ENCODE peak calls at places on chromosomes 13 and 19, in four cellular contexts. X is fibroblast of mammary gland, Y is AG04449, G is heart right ventricle. J is an unnamed sample.

GRCh38 chr13:19117913-19118739 is 63.5 kb downstream of the TUBA3C start:
- DNase-seq in X (no peak), Y (no peak), G (no peak), J (peak)

GRCh38 chr19:34226036-34226435 is 28.3 kb upstream of the GARRE1 start:
- DNase-seq in X (no peak), Y (no peak), G (no peak), J (no peak)

GRCh38 chr13:46797468-46798237 is 692 bp upstream of the ESD start:
- DNase-seq in X (peak), Y (no peak), G (no peak), J (no peak)

GRCh38 chr19:4415352-4415751 is 12.9 kb downstream of the CHAF1A start:
- DNase-seq in X (no peak), Y (no peak), G (no peak), J (no peak)

GRCh38 chr13:34638897-34639296 is 303.2 kb upstream of the NBEA start:
- DNase-seq in X (no peak), Y (no peak), G (no peak), J (no peak)

GRCh38 chr13:45728759-45729158 is 26.6 kb downstream of the CBY2 start:
- DNase-seq in X (no peak), Y (no peak), G (no peak), J (no peak)

GRCh38 chr19:8880864-8881488 is 48.8 kb downstream of the MBD3L1 start:
- DNase-seq in X (no peak), Y (no peak), G (no peak), J (no peak)

GRCh38 chr19:29478578-29479565 is 46.9 kb upstream of the VSTM2B start:
- DNase-seq in X (no peak), Y (no peak), G (no peak), J (peak)

GRCh38 chr13:75402787-75403186 is 79.2 kb downstream of the TBC1D4 start:
- DNase-seq in X (no peak), Y (no peak), G (peak), J (no peak)

GRCh38 chr13:94435604-94436226 is 43.8 kb downstream of the DCT start:
- DNase-seq in X (peak), Y (no peak), G (no peak), J (no peak)

GRCh38 chr19:6610934-6611370 is 20.0 kb upstream of the CD70 start:
- DNase-seq in X (peak), Y (peak), G (no peak), J (no peak)

GRCh38 chr19:58473775-58474174 is 2.4 kb upstream of the ZNF446 start:
- DNase-seq in X (no peak), Y (no peak), G (no peak), J (no peak)

GRCh38 chr13:110298566-110299321 is 8.2 kb downstream of the COL4A1 start:
- DNase-seq in X (no peak), Y (no peak), G (peak), J (peak)

GRCh38 chr13:112208656-112209055 is 141.7 kb downstream of the SOX1 start:
- DNase-seq in X (no peak), Y (no peak), G (no peak), J (peak)

GRCh38 chr13:32206097-32206740 is 108.9 kb downstream of the ZAR1L start:
- DNase-seq in X (no peak), Y (no peak), G (no peak), J (no peak)

GRCh38 chr13:30463820-30464495 is 1.8 kb downstream of the HMGB1 start:
- DNase-seq in X (peak), Y (no peak), G (peak), J (peak)

GRCh38 chr13:99062593-99062992 is 84.7 kb upstream of the DOCK9 start:
- DNase-seq in X (no peak), Y (no peak), G (peak), J (no peak)

GRCh38 chr19:7179917-7180306 is 110.4 kb downstream of the ZNF557 start:
- DNase-seq in X (no peak), Y (no peak), G (no peak), J (no peak)

GRCh38 chr13:42992585-42993122 is 613 bp upstream of the EPSTI1 start:
- DNase-seq in X (no peak), Y (no peak), G (no peak), J (no peak)

GRCh38 chr13:40345149-40345514 is 321.3 kb downstream of the FOXO1 start:
- DNase-seq in X (no peak), Y (no peak), G (no peak), J (no peak)

GRCh38 chr13:33642374-33643065 is 175.4 kb upstream of the RFC3 start:
- DNase-seq in X (peak), Y (no peak), G (no peak), J (peak)

GRCh38 chr19:43739836-43740235 is 14.9 kb downstream of the SMG9 start:
- DNase-seq in X (no peak), Y (no peak), G (no peak), J (no peak)

GRCh38 chr19:9498183-9498902 is at the start of gene ZNF560:
- DNase-seq in X (peak), Y (no peak), G (no peak), J (peak)

GRCh38 chr19:56108447-56109195 is 12.5 kb downstream of the ZNF787 start:
- DNase-seq in X (no peak), Y (no peak), G (peak), J (no peak)

GRCh38 chr13:75481176-75482069 is 546 bp downstream of the TBC1D4 start:
- DNase-seq in X (no peak), Y (no peak), G (peak), J (peak)

GRCh38 chr19:30229524-30230174 is 142.5 kb upstream of the ZNF536 start:
- DNase-seq in X (no peak), Y (no peak), G (no peak), J (peak)

GRCh38 chr19:28465317-28466086 is 747.4 kb downstream of the UQCRFS1 start:
- DNase-seq in X (peak), Y (no peak), G (no peak), J (peak)

GRCh38 chr19:3570619-3571018 is 2.1 kb upstream of the HMG20B start:
- DNase-seq in X (no peak), Y (no peak), G (no peak), J (no peak)

DNA sequence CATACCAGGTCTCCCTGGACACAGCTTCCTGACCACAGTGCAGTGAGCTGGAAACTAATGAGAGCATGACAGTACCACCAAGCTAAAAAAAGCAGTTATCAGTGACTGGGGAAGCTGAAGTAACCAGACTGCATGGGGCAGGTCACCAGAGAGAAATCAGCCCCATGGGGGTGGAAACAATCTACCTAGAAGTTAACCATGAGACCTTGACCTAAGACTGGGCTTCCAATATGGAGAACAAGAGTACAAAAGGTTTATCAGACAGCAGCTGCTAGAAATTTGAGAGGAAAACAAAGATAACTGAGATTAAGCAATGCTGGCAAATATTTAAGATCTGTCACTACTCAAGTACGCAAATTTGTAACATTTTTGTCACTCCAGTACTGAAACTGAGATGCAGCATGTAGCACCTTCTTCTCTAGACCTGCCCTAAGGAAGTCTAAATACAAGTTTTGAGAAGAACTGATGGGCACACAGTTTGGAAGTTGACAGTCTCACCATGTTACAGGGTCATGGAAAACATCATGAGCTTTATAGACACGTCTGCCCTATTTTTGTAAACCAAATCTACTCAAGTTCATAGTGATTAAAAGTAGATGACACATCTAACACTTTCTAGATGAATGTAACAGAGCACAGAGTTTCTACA is 2641.8 kb upstream of the PCDH20 start:
- DNase-seq in X (no peak), Y (no peak), G (no peak), J (no peak)
- TF ChIP-seq CTCF in X (no peak), Y (no peak), G (no peak), J (no peak)

GRCh38 chr13:113493315-113493951 is 2.9 kb upstream of the DCUN1D2 start:
- DNase-seq in X (peak), Y (peak), G (no peak), J (no peak)

GRCh38 chr13:113491418-113491883 is 940 bp upstream of the DCUN1D2 start:
- DNase-seq in X (peak), Y (no peak), G (peak), J (no peak)

GRCh38 chr13:113490496-113491417 is at the start of gene DCUN1D2:
- DNase-seq in X (peak), Y (peak), G (peak), J (peak)

GRCh38 chr13:113489549-113490495 is 689 bp downstream of the DCUN1D2 start:
- DNase-seq in X (peak), Y (no peak), G (no peak), J (peak)

GRCh38 chr13:113491982-113492381 is 1.5 kb upstream of the DCUN1D2 start:
- DNase-seq in X (no peak), Y (no peak), G (no peak), J (no peak)
- H3K4me3 ChIP-seq in X (peak), Y (peak), G (peak), J (peak)

DNA sequence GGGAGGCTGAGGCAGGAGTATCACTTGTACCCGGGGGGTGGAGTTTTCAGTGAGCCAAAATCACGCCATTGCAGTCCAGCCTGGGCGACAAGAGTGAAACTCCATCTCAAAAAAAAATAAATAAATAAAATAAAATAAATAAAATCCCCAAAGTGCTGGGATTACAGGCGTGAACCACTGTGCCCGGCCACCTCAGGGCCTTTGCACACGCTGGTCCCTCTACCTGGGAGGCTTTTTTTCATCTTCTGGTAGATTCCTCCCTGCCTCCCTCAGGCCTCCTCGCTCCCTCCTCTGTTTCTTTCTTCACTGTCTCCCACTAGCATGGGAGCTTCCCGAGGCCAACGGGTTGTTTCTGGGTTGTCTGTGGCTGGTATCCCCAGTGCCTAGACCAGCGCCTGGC is 15.1 kb downstream of the MYBPC2 start:
- DNase-seq in X (no peak), Y (no peak), G (no peak), J (no peak)
- TF ChIP-seq CTCF in X (no peak), Y (no peak), G (no peak), J (no peak)

DNA sequence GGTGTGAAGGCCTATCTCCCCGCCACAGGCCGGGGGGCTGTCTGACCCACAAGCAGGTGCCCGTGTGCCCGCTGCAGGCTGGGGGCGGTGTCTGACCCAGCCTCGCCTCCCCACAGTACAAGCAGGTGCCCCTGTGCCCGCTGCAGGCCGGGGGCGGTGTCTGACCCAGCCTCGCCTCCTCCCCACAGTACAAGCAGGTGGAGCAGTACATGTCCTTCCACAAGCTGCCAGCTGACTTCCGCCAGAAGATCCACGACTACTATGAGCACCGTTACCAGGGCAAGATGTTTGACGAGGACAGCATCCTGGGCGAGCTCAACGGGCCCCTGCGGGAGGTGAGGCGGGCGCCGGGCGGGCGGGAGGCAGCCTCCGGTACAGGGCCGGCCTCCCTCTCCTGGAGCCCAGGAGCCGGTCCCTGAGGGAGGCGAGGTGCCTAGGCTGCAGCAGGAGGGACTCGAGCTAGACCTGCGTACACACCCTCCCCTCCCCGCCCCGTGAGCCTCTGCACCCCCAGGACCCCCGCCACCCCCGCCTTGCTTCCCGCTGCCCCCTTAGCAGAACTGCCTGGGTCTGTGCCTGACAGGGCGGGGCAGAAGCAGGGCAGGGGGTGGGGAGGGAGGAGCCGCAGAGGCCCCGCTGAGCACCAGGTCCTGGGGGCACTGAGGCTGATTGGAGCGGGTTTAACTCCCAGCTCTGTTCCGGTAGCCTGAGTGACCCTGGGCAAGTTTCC is 20.6 kb downstream of the HCN2 start:
- DNase-seq in X (no peak), Y (no peak), G (no peak), J (no peak)
- H3K4me3 ChIP-seq in X (no peak), Y (no peak), G (peak), J (no peak)

GRCh38 chr19:2145831-2146241 is 5.5 kb downstream of the AP3D1 start:
- DNase-seq in X (no peak), Y (no peak), G (no peak), J (no peak)
- TF ChIP-seq CTCF in X (no peak), Y (no peak), G (no peak), J (no peak)

DNA sequence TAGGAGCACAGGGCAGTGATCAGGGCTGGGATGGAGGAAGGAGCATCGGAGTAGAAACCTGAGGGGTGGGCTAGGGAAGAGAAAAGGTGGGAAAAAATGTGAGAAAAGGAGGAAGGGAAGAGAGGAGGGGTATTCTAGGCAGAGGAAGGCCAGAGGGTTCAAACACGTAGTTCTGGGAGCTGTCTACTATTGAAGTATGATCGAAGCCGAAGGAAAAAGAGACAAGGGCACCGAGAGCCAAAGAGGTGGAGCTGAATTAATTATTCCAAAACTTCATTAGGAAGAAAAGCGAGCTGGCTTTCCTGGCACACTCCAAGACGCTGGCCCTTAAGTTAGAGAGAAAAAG is 7.8 kb downstream of the DLL3 start:
- DNase-seq in X (no peak), Y (no peak), G (no peak), J (no peak)
- H3K4me3 ChIP-seq in X (no peak), Y (peak), G (no peak), J (peak)